ENCODE peak calls at places on chromosomes 6 and 20, in seven cellular contexts. K, I, V, Q, F, M and A are unnamed samples.

GRCh38 chr6:68086199-68086598 is 548.9 kb upstream of the ADGRB3 start:
- DNase-seq in M (no peak), I (no peak), F (no peak), V (no peak), K (no peak), Q (no peak), A (no peak)

GRCh38 chr6:99016355-99016754 is 68.6 kb upstream of the FBXL4 start:
- DNase-seq in V (no peak), F (no peak), K (no peak), M (peak), I (no peak), Q (no peak), A (no peak)

GRCh38 chr20:17807670-17808069 is 107.9 kb downstream of the BANF2 start:
- DNase-seq in F (no peak), K (no peak), M (no peak), I (no peak), V (no peak), Q (no peak), A (no peak)

GRCh38 chr20:62882426-62882825 is 20.8 kb upstream of the TCFL5 start:
- DNase-seq in I (no peak), F (no peak), M (no peak), Q (peak), V (no peak), K (no peak), A (no peak)

GRCh38 chr6:30518505-30518850 is 29.2 kb downstream of the HLA-E start:
- DNase-seq in K (no peak), I (no peak), Q (no peak), V (peak), F (no peak), M (no peak), A (no peak)

GRCh38 chr6:18997375-18997826 is 610.3 kb downstream of the RNF144B start:
- DNase-seq in I (peak), V (no peak), M (peak), F (no peak), K (peak), Q (peak), A (no peak)

GRCh38 chr6:29028821-29029220 is 16.2 kb downstream of the OR2W1 start:
- DNase-seq in K (no peak), I (no peak), Q (no peak), M (no peak), F (no peak), V (no peak), A (no peak)

GRCh38 chr6:76843376-76843775 is 619.9 kb downstream of the HTR1B start:
- DNase-seq in F (no peak), M (no peak), V (no peak), K (no peak), I (no peak), Q (no peak), A (no peak)

GRCh38 chr6:81865712-81866111 is 113.2 kb upstream of the TENT5A start:
- DNase-seq in Q (no peak), F (no peak), K (no peak), I (no peak), M (no peak), V (no peak), A (peak)

GRCh38 chr6:16683524-16684194 is 77.6 kb downstream of the ATXN1 start:
- DNase-seq in I (no peak), F (no peak), K (no peak), M (peak), V (no peak), Q (no peak), A (no peak)

GRCh38 chr20:33803921-33804337 is 7.2 kb upstream of the CHMP4B start:
- DNase-seq in I (no peak), K (no peak), M (peak), V (no peak), Q (no peak), F (no peak), A (no peak)

GRCh38 chr20:15396900-15397299 is 1059.5 kb upstream of the FLRT3 start:
- DNase-seq in K (no peak), F (no peak), Q (no peak), I (no peak), V (no peak), M (no peak), A (no peak)

GRCh38 chr6:37171141-37171969 is 1.4 kb downstream of the PIM1 start:
- DNase-seq in I (no peak), V (peak), Q (peak), F (peak), K (no peak), M (peak), A (no peak)

GRCh38 chr20:25605146-25605545 is 18.7 kb downstream of the NANP start:
- DNase-seq in V (no peak), K (no peak), M (no peak), F (no peak), I (no peak), Q (no peak), A (no peak)

GRCh38 chr6:24882835-24883555 is 52.8 kb downstream of the RIPOR2 start:
- DNase-seq in V (no peak), I (no peak), F (no peak), M (no peak), Q (no peak), K (no peak), A (no peak)

GRCh38 chr6:95120984-95121383 is 456.4 kb upstream of the MANEA start:
- DNase-seq in F (no peak), Q (no peak), M (no peak), I (no peak), K (no peak), V (no peak), A (no peak)

GRCh38 chr6:156193381-156193780 is 583.8 kb upstream of the ARID1B start:
- DNase-seq in K (no peak), M (no peak), F (no peak), Q (no peak), V (no peak), I (no peak), A (no peak)

GRCh38 chr6:110944681-110945151 is 13.8 kb upstream of the GTF3C6 start:
- DNase-seq in F (peak), K (peak), M (peak), Q (no peak), I (no peak), V (peak), A (no peak)

GRCh38 chr20:63876489-63877036 is 11.5 kb downstream of the TPD52L2 start:
- DNase-seq in K (no peak), M (no peak), Q (no peak), F (no peak), I (no peak), V (no peak), A (no peak)

GRCh38 chr6:105611606-105612005 is 208.7 kb upstream of the PREP start:
- DNase-seq in F (no peak), Q (no peak), I (no peak), M (no peak), K (no peak), V (no peak), A (no peak)

GRCh38 chr20:21522479-21523397 is 8.9 kb upstream of the NKX2-2 start:
- DNase-seq in I (no peak), Q (peak), M (no peak), K (peak), V (no peak), F (peak), A (no peak)